ENCODE peak calls at places on chromosomes 7 and 10, in five cellular contexts. N, X, Y, O and R are unnamed samples.

GRCh38 chr10:69867699-69868558 is 66.2 kb downstream of the COL13A1 start:
- DNase-seq in Y (no peak), O (no peak), X (no peak), N (no peak), R (no peak)

GRCh38 chr10:63798599-63799498 is 277.6 kb downstream of the REEP3 start:
- DNase-seq in X (no peak), O (no peak), N (peak; percentile 58), Y (peak; percentile 64), R (no peak)

GRCh38 chr10:49151025-49151445 is 17.2 kb upstream of the FAM170B start:
- DNase-seq in N (no peak), Y (no peak), O (peak; percentile 72), X (no peak), R (no peak)

GRCh38 chr10:48579251-48579960 is 25.5 kb downstream of the ARHGAP22 start:
- DNase-seq in Y (no peak), X (no peak), N (no peak), O (peak; percentile 68), R (no peak)

GRCh38 chr10:29908977-29909376 is 150.4 kb downstream of the JCAD start:
- DNase-seq in X (no peak), Y (no peak), N (no peak), O (no peak), R (no peak)

GRCh38 chr7:16564909-16565426 is 38.3 kb downstream of the LRRC72 start:
- DNase-seq in Y (no peak), X (peak; percentile 59), N (no peak), O (peak; percentile 61), R (no peak)

GRCh38 chr10:34762603-34763299 is 52.3 kb downstream of the PARD3 start:
- DNase-seq in N (no peak), Y (no peak), O (no peak), X (no peak), R (no peak)

GRCh38 chr10:131224106-131224505 is 87.4 kb downstream of the TCERG1L start:
- DNase-seq in X (no peak), N (no peak), Y (no peak), O (no peak), R (no peak)

GRCh38 chr10:60099998-60100747 is 193.8 kb upstream of the CCDC6 start:
- DNase-seq in O (peak; percentile 37), N (peak; percentile 46), X (peak; percentile 24), Y (no peak), R (no peak)

GRCh38 chr10:57338823-57339558 is 928.7 kb downstream of the IPMK start:
- DNase-seq in O (peak; percentile 52), Y (no peak), X (peak; percentile 18), N (peak; percentile 38), R (no peak)

GRCh38 chr10:110496553-110497437 is 912 bp upstream of the DUSP5 start:
- DNase-seq in N (peak; percentile 43), Y (peak; percentile 19), X (no peak), O (peak; percentile 70), R (no peak)

GRCh38 chr7:128447944-128448556 is 7.6 kb upstream of the HILPDA start:
- DNase-seq in O (no peak), Y (no peak), X (no peak), N (no peak), R (no peak)

GRCh38 chr10:96974348-96974747 is 142.2 kb downstream of the LCOR start:
- DNase-seq in X (no peak), O (peak; percentile 39), N (no peak), Y (no peak), R (no peak)

GRCh38 chr7:123792547-123792946 is 43.7 kb upstream of the WASL start:
- DNase-seq in Y (no peak), X (no peak), O (no peak), N (no peak), R (no peak)

GRCh38 chr10:34109952-34110702 is 705.0 kb downstream of the PARD3 start:
- DNase-seq in O (no peak), X (peak; percentile 14), N (no peak), Y (no peak), R (no peak)

GRCh38 chr7:5597772-5598171 is 174.1 kb upstream of the TNRC18 start:
- DNase-seq in Y (peak; percentile 85), N (no peak), O (no peak), X (no peak), R (no peak)

GRCh38 chr10:113053091-113053490 is 103.0 kb downstream of the TCF7L2 start:
- DNase-seq in Y (no peak), X (no peak), N (no peak), O (no peak), R (no peak)

GRCh38 chr7:127792528-127793342 is 140.7 kb downstream of the SND1 start:
- DNase-seq in N (no peak), O (no peak), X (peak; percentile 19), Y (no peak), R (peak; percentile 48)

GRCh38 chr7:22980422-22980821 is 33.5 kb downstream of the HYCC1 start:
- DNase-seq in N (no peak), Y (no peak), X (no peak), O (no peak), R (no peak)

GRCh38 chr7:45691155-45691656 is 117.0 kb downstream of the ADCY1 start:
- DNase-seq in X (peak; percentile 20), N (no peak), O (no peak), Y (no peak), R (peak; percentile 7)

GRCh38 chr10:104340692-104341091 is 2.4 kb upstream of the ITPRIP start:
- DNase-seq in X (no peak), O (no peak), N (no peak), Y (no peak), R (no peak)

GRCh38 chr10:104340099-104340594 is 1.9 kb upstream of the ITPRIP start:
- DNase-seq in X (no peak), O (no peak), Y (peak; percentile 25), N (no peak), R (no peak)

GRCh38 chr10:104337985-104338735 is at the start of gene ITPRIP:
- DNase-seq in Y (peak; percentile 81), N (peak; percentile 81), O (peak; percentile 86), X (peak; percentile 81), R (peak; percentile 92)

GRCh38 chr10:104337527-104337984 is 709 bp downstream of the ITPRIP start:
- DNase-seq in N (no peak), X (peak; percentile 63), O (no peak), Y (peak; percentile 59), R (peak; percentile 69)

DNA sequence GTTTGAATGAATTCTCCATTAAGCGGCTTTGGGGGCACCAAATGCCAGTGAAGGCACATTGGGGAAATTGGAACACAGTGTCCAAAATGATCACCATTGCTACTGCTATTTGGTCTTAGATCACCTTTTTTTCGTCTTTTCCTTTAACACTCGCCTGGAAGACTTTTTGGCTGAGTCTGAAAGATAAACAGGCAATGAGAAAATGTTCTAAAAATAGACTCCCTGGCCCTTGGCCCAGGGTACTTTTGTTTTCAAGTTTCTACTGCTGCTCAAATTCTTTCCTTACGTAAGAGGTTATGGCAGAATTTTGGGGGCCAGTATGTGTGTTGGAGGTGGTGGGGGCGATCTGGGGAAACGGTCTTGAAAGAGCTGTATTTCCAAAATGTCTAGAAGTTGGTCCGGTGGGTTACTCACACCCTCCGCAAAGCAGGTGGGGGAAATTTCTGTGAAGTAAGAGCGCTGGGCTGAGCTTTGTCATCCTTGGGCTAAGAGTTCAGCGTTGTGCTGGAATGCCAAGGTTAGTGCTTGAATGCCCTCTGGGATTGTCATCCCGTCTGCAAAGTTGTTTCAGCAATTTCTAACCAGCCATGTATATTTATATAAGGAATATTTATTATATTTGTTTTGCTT is 1.3 kb upstream of the ITPRIP start:
- DNase-seq in Y (peak; percentile 84), N (peak; percentile 76), O (no peak), X (no peak), R (no peak)
- H3K4me1 ChIP-seq in Y (peaks cover 6% of the 10 kb centered on the region), N (no peaks in the 10 kb centered on the region), O (peaks cover 16% of the 10 kb centered on the region), X (peaks cover 30% of the 10 kb centered on the region), R (peaks cover 33% of the 10 kb centered on the region)

GRCh38 chr7:33485746-33486491 is 356.6 kb downstream of the BBS9 start:
- DNase-seq in O (no peak), X (no peak), N (no peak), Y (no peak), R (no peak)
- TF ChIP-seq EP300 in O (no peak), X (no peak), N (no peak), Y (no peak), R (no peak)

DNA sequence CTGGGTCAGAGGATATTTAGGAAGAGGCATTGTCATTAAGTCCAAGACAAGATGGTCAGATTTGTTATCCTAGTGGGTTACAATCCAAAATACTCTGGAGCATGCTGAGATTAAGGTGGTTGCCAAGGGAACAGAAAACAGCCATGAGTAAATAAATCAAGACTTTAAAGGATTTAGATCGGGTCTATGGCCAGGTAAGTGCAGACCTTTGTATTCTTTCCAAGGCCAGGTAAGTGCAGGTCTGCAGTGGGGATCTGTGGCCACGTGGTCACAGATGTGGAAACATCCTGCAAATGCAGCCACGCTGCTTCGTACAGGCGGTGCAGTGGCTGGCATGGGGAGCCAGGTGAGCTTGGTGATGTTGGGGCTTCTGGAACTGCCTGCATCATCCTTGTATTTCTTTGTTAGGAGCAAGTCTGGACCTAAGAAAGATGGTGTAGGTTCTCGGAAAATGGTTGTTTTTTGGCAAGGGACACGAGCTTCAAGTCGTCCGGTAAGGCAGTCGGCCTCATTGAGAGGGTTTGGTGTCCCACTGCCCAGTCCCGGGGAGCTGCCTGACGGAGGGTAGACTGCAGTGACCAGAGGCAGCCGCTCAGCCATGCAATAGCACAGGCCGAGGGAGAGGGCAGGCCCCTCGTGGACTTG is 21.8 kb downstream of the ZNF775 start:
- DNase-seq in Y (no peak), O (no peak), X (no peak), N (no peak), R (no peak)
- H3K4me1 ChIP-seq in Y (peaks cover 9% of the 10 kb centered on the region), O (peaks cover 35% of the 10 kb centered on the region), X (peaks cover 37% of the 10 kb centered on the region), N (no peaks in the 10 kb centered on the region), R (peaks cover 11% of the 10 kb centered on the region)

DNA sequence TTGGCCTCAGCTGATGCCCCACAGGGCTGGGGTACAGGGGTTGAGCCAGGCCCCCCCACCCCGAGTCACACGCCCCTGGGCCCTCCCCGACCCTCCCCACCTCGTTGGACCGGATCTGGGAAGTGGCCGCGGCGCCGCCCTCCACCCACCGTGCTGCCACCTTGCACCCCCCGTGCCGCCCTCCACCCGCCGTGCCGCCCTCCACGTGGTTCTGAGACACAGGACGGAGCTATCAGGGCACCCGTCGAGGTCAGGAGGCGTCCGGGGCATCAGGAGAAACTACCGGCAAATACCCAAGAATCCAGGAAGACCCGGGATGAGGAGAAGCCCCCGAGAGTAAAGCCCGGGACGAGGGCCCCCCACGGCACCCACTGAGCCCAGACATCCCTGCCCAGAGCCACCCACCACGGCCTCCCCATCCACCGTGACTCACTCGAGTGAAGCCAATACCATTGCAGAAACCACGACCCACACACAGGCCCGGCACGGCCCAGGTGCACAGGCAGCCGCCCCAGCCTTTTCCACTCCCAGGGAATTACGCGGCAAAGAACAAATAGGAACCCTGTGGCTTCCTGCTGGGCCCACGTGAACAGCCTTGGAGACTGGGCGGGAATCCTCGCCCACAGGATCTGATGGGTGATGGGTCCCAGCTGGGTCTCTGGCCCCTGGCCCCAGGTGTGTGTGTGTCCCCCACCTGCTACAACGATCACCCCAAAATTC is 34.0 kb downstream of the ADAP1 start:
- DNase-seq in O (no peak), N (no peak), Y (peak; percentile 11), X (no peak), R (peak; percentile 84)
- TF ChIP-seq EP300 in O (no peak), N (no peak), Y (no peak), X (no peak), R (no peak)